ENCODE peak calls at places on chromosomes 4 and X, in nine cellular contexts. One of them, this sample, is unnamed.

GRCh38 chr4:17165256-17165655 is 266.8 kb upstream of the LDB2 start:
- DNase-seq in astrocyte of the spinal cord: no peak
- DNase-seq in HFF-Myc: no peak
- DNase-seq in transverse colon: no peak
- DNase-seq in kidney: no peak
- DNase-seq in IMR-90: peak; percentile 19
- DNase-seq in ascending aorta: no peak
- DNase-seq in tibial nerve: no peak
- DNase-seq in stomach: no peak
- DNase-seq in this sample: no peak

GRCh38 chrX:130878350-130879341 is 24.4 kb downstream of the ENOX2 start:
- DNase-seq in transverse colon: peak; percentile 9
- DNase-seq in ascending aorta: no peak
- DNase-seq in stomach: peak; percentile 68
- DNase-seq in IMR-90: peak; percentile 85
- DNase-seq in HFF-Myc: peak; percentile 63
- DNase-seq in kidney: peak; percentile 26
- DNase-seq in astrocyte of the spinal cord: peak; percentile 91
- DNase-seq in tibial nerve: no peak
- DNase-seq in this sample: no peak

GRCh38 chrX:68650491-68650890 is 3.0 kb downstream of the STARD8 start:
- DNase-seq in IMR-90: peak; percentile 61
- DNase-seq in ascending aorta: no peak
- DNase-seq in HFF-Myc: no peak
- DNase-seq in kidney: no peak
- DNase-seq in transverse colon: no peak
- DNase-seq in stomach: no peak
- DNase-seq in astrocyte of the spinal cord: peak; percentile 43
- DNase-seq in tibial nerve: no peak
- DNase-seq in this sample: no peak

GRCh38 chr4:1164956-1165545 is 7.3 kb downstream of the SPON2 start:
- DNase-seq in IMR-90: no peak
- DNase-seq in astrocyte of the spinal cord: no peak
- DNase-seq in transverse colon: no peak
- DNase-seq in kidney: no peak
- DNase-seq in stomach: no peak
- DNase-seq in HFF-Myc: no peak
- DNase-seq in tibial nerve: no peak
- DNase-seq in ascending aorta: no peak
- DNase-seq in this sample: no peak

GRCh38 chrX:6292599-6292998 is 63.9 kb upstream of the NLGN4X start:
- DNase-seq in IMR-90: no peak
- DNase-seq in tibial nerve: no peak
- DNase-seq in transverse colon: no peak
- DNase-seq in ascending aorta: no peak
- DNase-seq in kidney: no peak
- DNase-seq in stomach: no peak
- DNase-seq in HFF-Myc: no peak
- DNase-seq in astrocyte of the spinal cord: no peak
- DNase-seq in this sample: no peak

GRCh38 chrX:98407526-98408049 is 1523.9 kb downstream of the RPA4 start:
- DNase-seq in transverse colon: no peak
- DNase-seq in IMR-90: no peak
- DNase-seq in astrocyte of the spinal cord: no peak
- DNase-seq in stomach: no peak
- DNase-seq in tibial nerve: no peak
- DNase-seq in ascending aorta: no peak
- DNase-seq in kidney: no peak
- DNase-seq in HFF-Myc: no peak
- DNase-seq in this sample: no peak

GRCh38 chrX:24149346-24150050 is at the start of gene ZFX:
- DNase-seq in kidney: peak; percentile 95
- DNase-seq in stomach: peak; percentile 77
- DNase-seq in HFF-Myc: no peak
- DNase-seq in transverse colon: peak; percentile 82
- DNase-seq in astrocyte of the spinal cord: peak; percentile 74
- DNase-seq in IMR-90: peak; percentile 63
- DNase-seq in tibial nerve: peak; percentile 14
- DNase-seq in ascending aorta: peak; percentile 85
- DNase-seq in this sample: peak; percentile 30

GRCh38 chrX:121851033-121851432 is 803.6 kb downstream of the GLUD2 start:
- DNase-seq in transverse colon: no peak
- DNase-seq in ascending aorta: no peak
- DNase-seq in kidney: no peak
- DNase-seq in astrocyte of the spinal cord: peak; percentile 58
- DNase-seq in stomach: no peak
- DNase-seq in tibial nerve: no peak
- DNase-seq in HFF-Myc: peak; percentile 26
- DNase-seq in IMR-90: no peak
- DNase-seq in this sample: no peak

GRCh38 chr4:54659213-54660144 is 1.7 kb downstream of the KIT start:
- DNase-seq in tibial nerve: no peak
- DNase-seq in astrocyte of the spinal cord: peak; percentile 31
- DNase-seq in IMR-90: peak; percentile 30
- DNase-seq in ascending aorta: no peak
- DNase-seq in transverse colon: no peak
- DNase-seq in stomach: peak; percentile 42
- DNase-seq in HFF-Myc: no peak
- DNase-seq in kidney: no peak
- DNase-seq in this sample: no peak

GRCh38 chrX:132748909-132749308 is 209.5 kb downstream of the HS6ST2 start:
- DNase-seq in ascending aorta: no peak
- DNase-seq in transverse colon: no peak
- DNase-seq in tibial nerve: no peak
- DNase-seq in kidney: no peak
- DNase-seq in HFF-Myc: no peak
- DNase-seq in IMR-90: no peak
- DNase-seq in astrocyte of the spinal cord: no peak
- DNase-seq in stomach: no peak
- DNase-seq in this sample: no peak

GRCh38 chr4:183797445-183798248 is 107.5 kb upstream of the STOX2 start:
- DNase-seq in stomach: peak; percentile 53
- DNase-seq in astrocyte of the spinal cord: peak; percentile 5
- DNase-seq in transverse colon: peak; percentile 53
- DNase-seq in kidney: peak; percentile 81
- DNase-seq in tibial nerve: no peak
- DNase-seq in HFF-Myc: no peak
- DNase-seq in ascending aorta: no peak
- DNase-seq in IMR-90: no peak
- DNase-seq in this sample: no peak

GRCh38 chr4:1574601-1575417 is 109.3 kb downstream of the FAM53A start:
- DNase-seq in stomach: no peak
- DNase-seq in transverse colon: peak; percentile 33
- DNase-seq in IMR-90: no peak
- DNase-seq in ascending aorta: no peak
- DNase-seq in kidney: peak; percentile 70
- DNase-seq in astrocyte of the spinal cord: no peak
- DNase-seq in tibial nerve: no peak
- DNase-seq in HFF-Myc: no peak
- DNase-seq in this sample: no peak

GRCh38 chr4:26878729-26879415 is 18.2 kb downstream of the STIM2 start:
- DNase-seq in transverse colon: no peak
- DNase-seq in stomach: no peak
- DNase-seq in kidney: no peak
- DNase-seq in HFF-Myc: no peak
- DNase-seq in IMR-90: peak; percentile 33
- DNase-seq in ascending aorta: no peak
- DNase-seq in tibial nerve: no peak
- DNase-seq in astrocyte of the spinal cord: peak; percentile 29
- DNase-seq in this sample: no peak

GRCh38 chr4:109301691-109302365 is 630 bp downstream of the COL25A1 start:
- DNase-seq in stomach: no peak
- DNase-seq in kidney: peak; percentile 66
- DNase-seq in IMR-90: no peak
- DNase-seq in transverse colon: no peak
- DNase-seq in HFF-Myc: no peak
- DNase-seq in tibial nerve: no peak
- DNase-seq in ascending aorta: no peak
- DNase-seq in astrocyte of the spinal cord: no peak
- DNase-seq in this sample: no peak
- H3K4me3 ChIP-seq in stomach: peak overlapping the region; percentile 56
- H3K4me3 ChIP-seq in kidney: peak overlapping the region; percentile 75
- H3K4me3 ChIP-seq in IMR-90: peak overlapping the region; percentile 44
- H3K4me3 ChIP-seq in transverse colon: peak overlapping the region; percentile 29
- H3K4me3 ChIP-seq in HFF-Myc: peak overlapping the region; percentile 44
- H3K4me3 ChIP-seq in tibial nerve: peak overlapping the region; percentile 73
- H3K4me3 ChIP-seq in ascending aorta: peak overlapping the region; percentile 68
- H3K4me3 ChIP-seq in astrocyte of the spinal cord: peak overlapping the region; percentile 51
- H3K4me3 ChIP-seq in this sample: peak overlapping the region; percentile 40

DNA sequence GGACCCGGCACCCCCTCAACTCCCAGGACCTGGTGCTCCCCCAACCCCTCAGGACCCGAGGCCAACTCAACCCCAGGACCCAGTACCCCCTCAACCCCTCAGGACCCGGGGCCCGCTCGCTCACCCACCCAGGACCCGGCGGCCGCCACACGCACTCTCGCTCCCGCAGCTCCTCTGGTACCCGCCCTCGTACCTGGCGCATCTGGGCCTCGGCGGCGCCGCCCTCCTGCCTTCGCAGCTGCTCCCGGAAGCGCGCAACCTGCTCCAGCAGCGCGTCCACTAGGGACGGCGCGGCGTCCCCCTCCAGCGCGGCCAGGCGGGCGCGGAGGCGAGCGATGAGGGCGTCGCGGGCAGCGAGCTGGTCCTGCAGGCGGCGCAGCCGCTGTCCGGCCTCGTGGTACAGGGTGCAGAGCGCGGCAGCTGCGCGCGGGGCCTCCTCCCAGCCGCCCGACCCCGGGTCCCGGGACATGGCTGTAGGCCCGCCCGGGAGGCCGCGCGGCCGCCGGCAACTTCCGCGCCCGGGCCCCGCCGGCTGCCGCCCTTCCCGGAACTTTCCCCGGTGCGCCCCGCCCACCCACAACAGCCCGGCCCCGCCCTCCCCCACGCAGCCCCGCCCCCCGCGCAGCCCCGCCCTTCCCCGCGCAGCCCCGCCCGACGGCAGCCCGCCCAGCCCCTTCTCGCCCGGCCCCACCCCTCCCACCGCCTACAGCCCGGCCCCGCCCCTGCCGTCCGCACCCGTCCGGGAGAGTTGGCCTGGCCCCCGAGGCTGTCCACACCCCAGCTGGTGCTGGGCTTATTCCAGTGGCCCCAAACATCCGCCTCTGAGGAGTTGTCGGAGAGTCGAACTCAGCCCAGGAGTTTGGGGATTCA is at the start of gene TNIP2:
- DNase-seq in ascending aorta: peak; percentile 92
- DNase-seq in transverse colon: peak; percentile 92
- DNase-seq in IMR-90: peak; percentile 73
- DNase-seq in kidney: peak; percentile 95
- DNase-seq in astrocyte of the spinal cord: peak; percentile 67
- DNase-seq in stomach: peak; percentile 91
- DNase-seq in HFF-Myc: no peak
- DNase-seq in tibial nerve: peak; percentile 79
- DNase-seq in this sample: peak; percentile 78
- TF ChIP-seq CTCF in ascending aorta: peak; percentile 59
- TF ChIP-seq CTCF in transverse colon: peak; percentile 44
- TF ChIP-seq CTCF in IMR-90: peak; percentile 46
- TF ChIP-seq CTCF in kidney: peak; percentile 35
- TF ChIP-seq CTCF in astrocyte of the spinal cord: no peak
- TF ChIP-seq CTCF in stomach: no peak
- TF ChIP-seq CTCF in HFF-Myc: peak; percentile 19
- TF ChIP-seq CTCF in tibial nerve: peak; percentile 29
- TF ChIP-seq CTCF in this sample: no peak

GRCh38 chrX:11429543-11430085 is 136.4 kb downstream of the AMELX start:
- DNase-seq in HFF-Myc: no peak
- DNase-seq in stomach: no peak
- DNase-seq in kidney: no peak
- DNase-seq in IMR-90: no peak
- DNase-seq in transverse colon: no peak
- DNase-seq in astrocyte of the spinal cord: no peak
- DNase-seq in tibial nerve: no peak
- DNase-seq in ascending aorta: no peak
- DNase-seq in this sample: no peak

GRCh38 chrX:11424903-11425674 is 131.9 kb downstream of the AMELX start:
- DNase-seq in kidney: no peak
- DNase-seq in astrocyte of the spinal cord: no peak
- DNase-seq in ascending aorta: no peak
- DNase-seq in transverse colon: no peak
- DNase-seq in tibial nerve: no peak
- DNase-seq in stomach: no peak
- DNase-seq in IMR-90: no peak
- DNase-seq in HFF-Myc: no peak
- DNase-seq in this sample: no peak

GRCh38 chrX:11423949-11424348 is 130.7 kb downstream of the AMELX start:
- DNase-seq in stomach: no peak
- DNase-seq in HFF-Myc: no peak
- DNase-seq in ascending aorta: no peak
- DNase-seq in transverse colon: no peak
- DNase-seq in tibial nerve: no peak
- DNase-seq in astrocyte of the spinal cord: no peak
- DNase-seq in kidney: no peak
- DNase-seq in IMR-90: no peak
- DNase-seq in this sample: no peak

GRCh38 chrX:11427082-11428033 is 134.1 kb downstream of the AMELX start:
- DNase-seq in HFF-Myc: no peak
- DNase-seq in transverse colon: peak; percentile 50
- DNase-seq in tibial nerve: peak; percentile 31
- DNase-seq in astrocyte of the spinal cord: no peak
- DNase-seq in IMR-90: no peak
- DNase-seq in kidney: peak; percentile 84
- DNase-seq in stomach: peak; percentile 43
- DNase-seq in ascending aorta: peak; percentile 69
- DNase-seq in this sample: peak; percentile 27

DNA sequence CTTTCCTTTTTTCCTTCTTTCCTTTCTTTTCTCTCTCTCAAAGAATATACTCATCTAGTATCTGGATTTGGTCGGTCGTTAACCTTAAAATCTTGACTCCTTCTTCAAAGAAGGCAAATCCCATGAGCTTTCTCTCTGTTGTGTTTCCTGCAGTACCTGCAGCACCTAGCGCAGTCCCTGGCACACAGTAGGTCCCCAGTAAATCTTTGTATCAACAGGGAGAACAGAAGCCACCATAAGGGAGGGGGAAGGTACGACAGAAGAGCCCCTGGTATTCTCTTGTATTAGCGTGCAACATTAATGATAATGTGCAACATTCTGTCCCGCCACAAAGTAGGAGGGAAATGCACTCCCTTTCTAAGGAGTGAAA is 133.5 kb downstream of the AMELX start:
- DNase-seq in transverse colon: no peak
- DNase-seq in stomach: no peak
- DNase-seq in astrocyte of the spinal cord: no peak
- DNase-seq in ascending aorta: no peak
- DNase-seq in kidney: no peak
- DNase-seq in tibial nerve: no peak
- DNase-seq in IMR-90: no peak
- DNase-seq in HFF-Myc: no peak
- DNase-seq in this sample: no peak
- H3K4me3 ChIP-seq in transverse colon: peak overlapping the region; percentile 42
- H3K4me3 ChIP-seq in stomach: peak overlapping the region; percentile 55
- H3K4me3 ChIP-seq in astrocyte of the spinal cord: no peak overlapping the region
- H3K4me3 ChIP-seq in ascending aorta: peak overlapping the region; percentile 66
- H3K4me3 ChIP-seq in kidney: peak overlapping the region; percentile 53
- H3K4me3 ChIP-seq in tibial nerve: peak overlapping the region; percentile 61
- H3K4me3 ChIP-seq in IMR-90: peak overlapping the region; percentile 82
- H3K4me3 ChIP-seq in HFF-Myc: peak overlapping the region; percentile 52
- H3K4me3 ChIP-seq in this sample: peak overlapping the region; percentile 32

DNA sequence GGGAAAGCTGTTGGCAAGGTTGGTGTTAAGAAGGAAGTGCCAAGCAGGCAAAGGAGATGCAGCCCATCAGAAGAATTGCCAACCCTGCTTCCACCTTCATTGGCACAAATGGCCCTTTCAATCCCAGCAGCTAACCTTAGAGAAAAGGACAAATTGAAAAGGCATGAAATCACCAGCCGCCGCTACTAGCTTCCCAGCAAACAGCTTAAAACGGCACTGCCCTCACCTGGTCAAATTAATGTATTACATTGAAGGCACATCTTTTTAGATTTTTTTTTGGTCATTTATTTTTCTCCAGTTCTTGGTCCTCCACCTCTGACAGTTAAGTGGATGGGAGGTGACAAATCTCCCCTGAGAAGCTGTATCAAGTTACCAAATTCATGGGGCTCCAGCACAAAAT is 51.0 kb upstream of the NHSL2 start:
- DNase-seq in ascending aorta: no peak
- DNase-seq in tibial nerve: no peak
- DNase-seq in transverse colon: no peak
- DNase-seq in kidney: no peak
- DNase-seq in HFF-Myc: no peak
- DNase-seq in IMR-90: peak; percentile 33
- DNase-seq in astrocyte of the spinal cord: peak; percentile 43
- DNase-seq in stomach: no peak
- DNase-seq in this sample: no peak
- TF ChIP-seq CTCF in ascending aorta: no peak
- TF ChIP-seq CTCF in tibial nerve: peak; percentile 60
- TF ChIP-seq CTCF in transverse colon: peak; percentile 44
- TF ChIP-seq CTCF in kidney: peak; percentile 17
- TF ChIP-seq CTCF in HFF-Myc: peak; percentile 41
- TF ChIP-seq CTCF in IMR-90: peak; percentile 62
- TF ChIP-seq CTCF in astrocyte of the spinal cord: peak; percentile 56
- TF ChIP-seq CTCF in stomach: no peak
- TF ChIP-seq CTCF in this sample: no peak

This sample was measured in lower leg skin.